ENCODE peak calls at places on chromosomes 1 and 21, in nine cellular contexts. W is uterus, D is body of pancreas, K is tibial nerve, F is A549, R is esophagus squamous epithelium, X is IMR-90, Z is Peyer's patch, G is esophagus muscularis mucosa. C is an unnamed sample.

GRCh38 chr1:211939876-211940468 is 95.4 kb downstream of the INTS7 start:
- DNase-seq in K (no peak), G (no peak), X (no peak), W (no peak), Z (peak), R (no peak), D (no peak), F (no peak), C (no peak)

GRCh38 chr1:40404670-40405462 is 31.3 kb downstream of the SMAP2 start:
- DNase-seq in K (no peak), R (no peak), Z (peak), D (peak), W (peak), G (no peak), F (peak), X (peak), C (no peak)

GRCh38 chr1:30964706-30965105 is 56.1 kb upstream of the SDC3 start:
- DNase-seq in X (no peak), F (no peak), W (no peak), G (no peak), Z (no peak), R (no peak), K (no peak), D (no peak), C (no peak)

GRCh38 chr1:231340328-231341013 is 2.4 kb downstream of the SPRTN start:
- DNase-seq in G (no peak), Z (no peak), R (no peak), F (no peak), D (no peak), K (no peak), W (no peak), X (no peak), C (no peak)

GRCh38 chr1:172489847-172490246 is 43.1 kb upstream of the SUCO start:
- DNase-seq in R (no peak), D (no peak), G (no peak), F (no peak), X (no peak), K (no peak), W (no peak), Z (no peak), C (no peak)

GRCh38 chr21:46100020-46100419 is 2.1 kb downstream of the COL6A2 start:
- DNase-seq in K (peak), R (no peak), D (no peak), F (no peak), G (peak), X (no peak), W (no peak), Z (no peak), C (no peak)

GRCh38 chr1:165109013-165109412 is 247.5 kb downstream of the LMX1A start:
- DNase-seq in G (no peak), R (no peak), X (no peak), W (no peak), K (no peak), D (no peak), Z (no peak), F (no peak), C (no peak)

GRCh38 chr1:111559736-111560279 is 56.4 kb upstream of the ADORA3 start:
- DNase-seq in R (no peak), D (no peak), K (no peak), W (no peak), X (peak), Z (no peak), G (peak), F (no peak), C (no peak)

GRCh38 chr1:203462878-203463277 is 12.7 kb upstream of the PRELP start:
- DNase-seq in D (no peak), K (no peak), Z (no peak), X (peak), W (peak), F (no peak), G (no peak), R (no peak), C (no peak)

GRCh38 chr1:16112558-16113555 is 39.4 kb upstream of the FAM131C start:
- DNase-seq in F (no peak), G (no peak), K (no peak), Z (no peak), R (no peak), X (no peak), D (no peak), W (no peak), C (no peak)

GRCh38 chr1:39044762-39045161 is 18.6 kb downstream of the NDUFS5 start:
- DNase-seq in X (no peak), D (no peak), W (no peak), K (no peak), F (no peak), Z (no peak), R (no peak), G (no peak), C (no peak)

GRCh38 chr1:112714313-112715263 is 544 bp downstream of the PPM1J start:
- DNase-seq in G (no peak), R (no peak), K (no peak), D (peak), Z (peak), X (no peak), W (no peak), F (no peak), C (no peak)

GRCh38 chr1:15712158-15712557 is 23.9 kb upstream of the SLC25A34 start:
- DNase-seq in K (no peak), D (no peak), G (no peak), Z (no peak), W (no peak), F (no peak), X (no peak), R (no peak), C (no peak)

GRCh38 chr1:20701847-20702246 is 16.0 kb downstream of the KIF17 start:
- DNase-seq in K (no peak), D (no peak), W (no peak), G (no peak), R (no peak), Z (no peak), X (no peak), F (no peak), C (no peak)

GRCh38 chr1:3346478-3346877 is 108.0 kb upstream of the ARHGEF16 start:
- DNase-seq in Z (no peak), W (no peak), F (no peak), R (no peak), X (no peak), D (no peak), K (no peak), G (no peak), C (no peak)

GRCh38 chr1:39063191-39063590 is 37.0 kb downstream of the NDUFS5 start:
- DNase-seq in G (no peak), K (no peak), X (no peak), F (no peak), Z (no peak), D (no peak), R (no peak), W (no peak), C (no peak)

GRCh38 chr1:168498159-168498609 is 45.6 kb downstream of the XCL2 start:
- DNase-seq in Z (no peak), X (peak), K (no peak), F (no peak), W (no peak), G (no peak), D (no peak), R (no peak), C (no peak)

GRCh38 chr1:32874860-32875793 is 4.4 kb upstream of the FNDC5 start:
- DNase-seq in W (no peak), D (no peak), G (no peak), F (no peak), X (no peak), R (no peak), Z (no peak), K (no peak), C (no peak)

GRCh38 chr1:27144349-27144748 is 10.6 kb downstream of the SLC9A1 start:
- DNase-seq in F (no peak), W (no peak), D (no peak), R (no peak), X (no peak), Z (no peak), K (no peak), G (no peak), C (no peak)

GRCh38 chr21:36860736-36861594 is 105.5 kb downstream of the HLCS start:
- DNase-seq in F (no peak), R (no peak), K (no peak), X (peak), Z (no peak), W (no peak), D (no peak), G (no peak), C (no peak)

GRCh38 chr1:220487297-220487820 is 40.6 kb upstream of the MARK1 start:
- DNase-seq in R (no peak), Z (no peak), X (peak), G (peak), W (no peak), K (no peak), F (no peak), D (no peak), C (no peak)

GRCh38 chr1:147892216-147892615 is 10.4 kb upstream of the GJA8 start:
- DNase-seq in R (no peak), K (no peak), X (no peak), Z (no peak), W (no peak), D (no peak), F (peak), G (peak), C (no peak)

GRCh38 chr1:30804381-30804780 is 46.8 kb upstream of the LAPTM5 start:
- DNase-seq in W (no peak), F (no peak), R (no peak), K (no peak), G (no peak), D (no peak), X (no peak), Z (no peak), C (no peak)

GRCh38 chr1:109983380-109984189 is 980 bp upstream of the AHCYL1 start:
- DNase-seq in G (no peak), F (no peak), X (no peak), D (no peak), R (no peak), W (peak), Z (no peak), K (no peak), C (no peak)

GRCh38 chr1:63982201-63982600 is 208.4 kb downstream of the ROR1 start:
- DNase-seq in W (no peak), F (no peak), G (no peak), R (no peak), K (no peak), Z (no peak), D (no peak), X (no peak), C (no peak)

GRCh38 chr1:63987014-63987630 is 213.3 kb downstream of the ROR1 start:
- DNase-seq in G (no peak), W (no peak), D (no peak), F (no peak), X (peak), K (no peak), R (no peak), Z (no peak), C (no peak)

GRCh38 chr1:63983391-63984256 is 209.8 kb downstream of the ROR1 start:
- DNase-seq in K (no peak), X (no peak), R (no peak), W (no peak), F (no peak), D (no peak), Z (no peak), G (no peak), C (no peak)

GRCh38 chr1:63984257-63984626 is 210.4 kb downstream of the ROR1 start:
- DNase-seq in F (no peak), Z (no peak), X (peak), G (no peak), W (no peak), D (no peak), R (no peak), K (no peak), C (no peak)

GRCh38 chr1:63984891-63985290 is 211.1 kb downstream of the ROR1 start:
- DNase-seq in D (no peak), G (no peak), K (no peak), F (no peak), R (no peak), X (no peak), W (no peak), Z (no peak), C (no peak)
- TF ChIP-seq POLR2A in D (no peak), G (no peak), K (no peak), F (no peak), R (no peak), X (no peak), W (no peak), Z (no peak), C (no peak)

GRCh38 chr1:234656981-234657651 is 47.1 kb upstream of the IRF2BP2 start:
- DNase-seq in F (peak), G (peak), Z (no peak), W (no peak), D (no peak), R (no peak), K (no peak), X (peak), C (no peak)

GRCh38 chr1:234660536-234661133 is 50.7 kb upstream of the IRF2BP2 start:
- DNase-seq in W (no peak), G (peak), D (no peak), Z (no peak), R (no peak), K (no peak), X (no peak), F (no peak), C (no peak)

GRCh38 chr1:234659538-234659937 is 49.6 kb upstream of the IRF2BP2 start:
- DNase-seq in Z (no peak), G (peak), D (no peak), F (peak), K (no peak), W (no peak), X (peak), R (no peak), C (no peak)

GRCh38 chr1:234656070-234656875 is 46.3 kb upstream of the IRF2BP2 start:
- DNase-seq in D (no peak), K (no peak), F (no peak), R (no peak), G (no peak), X (peak), Z (no peak), W (no peak), C (no peak)

DNA sequence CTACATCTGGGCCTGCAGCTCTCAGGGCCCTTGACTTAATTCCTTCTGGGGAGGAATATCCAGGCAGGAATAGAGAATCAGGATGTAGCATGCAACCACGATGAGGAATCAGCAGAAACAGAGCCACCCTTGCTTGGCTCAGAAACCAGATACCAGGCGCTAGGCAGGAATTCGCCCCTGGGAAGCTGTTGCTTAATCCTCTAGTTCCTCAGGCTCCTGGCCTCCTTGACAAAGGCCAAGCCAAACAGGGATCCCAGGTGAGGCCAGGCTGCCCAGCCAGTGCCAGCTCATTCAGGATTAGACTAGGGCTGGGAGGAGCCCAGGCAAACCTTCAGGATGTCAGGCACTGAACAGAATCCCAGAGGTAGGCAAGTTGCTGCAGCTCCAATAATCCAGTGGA is 48.2 kb upstream of the IRF2BP2 start:
- DNase-seq in D (peak), K (no peak), G (peak), R (no peak), F (no peak), Z (no peak), X (peak), W (no peak), C (no peak)
- H3K27ac ChIP-seq in D (peak), K (no peak), G (no peak), R (peak), F (peak), Z (no peak), X (peak), W (no peak), C (peak)

GRCh38 chr1:156115514-156116374 is 1.2 kb downstream of the LMNA start:
- DNase-seq in X (peak), F (no peak), Z (no peak), K (no peak), D (peak), W (peak), R (no peak), G (no peak), C (no peak)

GRCh38 chr1:156117414-156118174 is 3.1 kb downstream of the LMNA start:
- DNase-seq in R (no peak), Z (no peak), W (no peak), X (no peak), G (no peak), K (no peak), D (no peak), F (no peak), C (no peak)

GRCh38 chr1:156119503-156120209 is 5.1 kb downstream of the LMNA start:
- DNase-seq in X (peak), K (no peak), R (no peak), F (no peak), Z (no peak), D (no peak), W (peak), G (no peak), C (no peak)

GRCh38 chr1:156120318-156120717 is 5.8 kb downstream of the LMNA start:
- DNase-seq in D (no peak), K (no peak), F (no peak), X (no peak), G (no peak), W (no peak), Z (no peak), R (no peak), C (no peak)

GRCh38 chr1:156118175-156118868 is 3.8 kb downstream of the LMNA start:
- DNase-seq in F (no peak), X (no peak), D (peak), G (no peak), R (no peak), Z (no peak), W (peak), K (peak), C (no peak)
- TF ChIP-seq POLR2A in F (no peak), X (no peak), D (peak), G (peak), R (no peak), Z (peak), W (no peak), K (no peak), C (peak)

DNA sequence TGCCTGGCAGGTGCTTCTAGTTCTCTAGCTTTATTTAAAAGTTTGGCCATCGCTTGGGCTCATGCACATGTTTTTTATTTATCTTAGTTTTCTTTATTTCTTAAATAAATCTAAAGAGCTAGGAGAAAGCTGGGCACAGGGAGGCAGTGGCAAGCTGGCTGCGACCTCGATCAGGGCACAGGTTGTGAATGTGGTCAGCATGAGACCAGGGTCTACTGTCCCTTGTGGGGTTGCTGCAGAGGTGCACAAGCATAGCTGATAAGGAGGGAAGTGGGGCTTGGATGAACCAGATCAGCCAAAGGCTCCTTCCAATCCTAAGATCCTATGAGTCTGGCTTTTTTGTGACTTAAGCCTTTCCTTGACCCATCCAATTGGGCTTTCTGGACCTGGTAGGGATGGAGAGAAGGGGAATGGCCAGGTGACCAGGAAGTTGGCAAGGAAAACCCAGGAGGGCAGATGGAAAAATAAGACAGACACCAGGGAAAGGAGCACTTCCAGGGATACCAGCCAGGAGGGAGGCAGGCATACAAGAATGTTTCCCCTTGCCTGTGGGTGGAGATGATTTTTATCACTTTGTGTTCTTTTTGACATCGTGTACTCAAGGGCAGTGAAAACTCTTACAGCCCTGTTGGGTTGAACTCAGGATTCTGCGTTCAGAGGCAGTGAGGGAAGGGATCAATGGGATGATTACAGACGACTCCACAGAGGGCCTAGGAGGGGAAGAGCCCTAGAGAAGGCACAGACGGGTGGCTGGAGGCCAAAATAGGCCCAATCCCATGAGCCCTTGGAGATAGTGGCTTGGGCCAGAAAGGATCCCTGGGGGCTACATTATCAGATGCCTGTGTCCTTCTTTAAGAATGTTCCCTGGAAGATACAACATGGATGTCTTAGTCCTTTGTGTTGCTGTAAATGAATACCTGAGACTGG is 8.5 kb downstream of the CYP4B1 start:
- DNase-seq in D (no peak), G (peak), K (no peak), R (no peak), F (no peak), W (no peak), X (no peak), Z (no peak), C (peak)
- H3K27ac ChIP-seq in D (no peak), G (peak), K (peak), R (peak), F (no peak), W (peak), X (no peak), Z (peak), C (peak)

DNA sequence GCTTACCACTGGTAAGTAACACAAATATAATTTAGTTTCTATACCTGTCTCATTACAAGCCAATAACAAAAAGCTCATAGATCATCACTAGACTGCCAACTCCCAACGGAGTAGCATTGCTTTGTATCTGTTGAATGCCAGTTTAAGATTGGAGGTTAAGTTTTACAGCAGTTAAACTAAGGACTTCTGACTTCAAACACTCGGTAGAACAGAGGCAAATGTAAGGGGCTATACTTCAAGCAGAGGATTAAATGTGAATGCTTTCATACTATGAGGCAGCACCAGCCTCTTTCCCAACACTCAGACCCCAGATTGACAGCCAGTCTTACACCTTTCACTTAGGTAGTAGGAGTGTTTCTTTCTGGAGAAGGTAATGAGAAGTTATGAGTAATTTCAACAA is 22.7 kb downstream of the OR10R2 start:
- DNase-seq in Z (no peak), F (no peak), W (no peak), K (no peak), X (no peak), D (no peak), R (no peak), G (no peak), C (no peak)
- TF ChIP-seq POLR2A in Z (no peak), F (no peak), W (no peak), K (no peak), X (no peak), D (no peak), R (no peak), G (no peak), C (no peak)

DNA sequence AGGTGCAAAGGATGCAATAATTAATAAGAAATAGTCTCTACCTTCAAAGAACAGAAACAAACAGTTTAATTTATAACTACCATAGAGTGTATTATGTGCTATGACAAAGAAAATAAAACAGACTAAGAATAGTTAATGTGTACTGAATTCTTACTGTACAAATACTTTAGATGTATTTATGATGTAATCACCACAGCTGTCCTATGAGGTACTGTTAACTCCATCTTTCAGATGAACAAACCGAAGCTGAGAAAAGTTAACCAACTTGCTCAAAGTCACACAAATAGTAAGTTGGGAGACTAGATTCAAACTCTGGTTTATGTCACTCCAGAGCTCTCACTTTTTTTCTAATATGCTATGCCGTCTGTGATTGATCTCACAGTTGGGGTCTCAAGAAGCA is 77.0 kb upstream of the FGGY start:
- DNase-seq in R (no peak), D (no peak), K (no peak), W (no peak), G (no peak), X (peak), F (no peak), Z (no peak), C (no peak)
- H3K27ac ChIP-seq in R (no peak), D (no peak), K (no peak), W (no peak), G (no peak), X (no peak), F (no peak), Z (no peak), C (no peak)